ENCODE peak calls at places on chromosomes 4 and X, in four cellular contexts. One of them, this sample, is unnamed.

GRCh38 chr4:104571341-104571740 is 76.6 kb upstream of the CXXC4 start:
- DNase-seq in fibroblast of the aortic adventitia: no peak
- DNase-seq in GM12865: no peak
- DNase-seq in body of pancreas: no peak
- DNase-seq in this sample: peak

GRCh38 chr4:117983541-117984451 is 50.5 kb upstream of the NDST3 start:
- DNase-seq in GM12865: no peak
- DNase-seq in body of pancreas: no peak
- DNase-seq in fibroblast of the aortic adventitia: no peak
- DNase-seq in this sample: peak

GRCh38 chrX:129659137-129659536 is 4.4 kb upstream of the APLN start:
- DNase-seq in fibroblast of the aortic adventitia: no peak
- DNase-seq in body of pancreas: no peak
- DNase-seq in GM12865: no peak
- DNase-seq in this sample: no peak

GRCh38 chrX:39814391-39814790 is 283.4 kb downstream of the BCOR start:
- DNase-seq in body of pancreas: peak
- DNase-seq in fibroblast of the aortic adventitia: peak
- DNase-seq in GM12865: peak
- DNase-seq in this sample: no peak

GRCh38 chr4:79147251-79147650 is 178.6 kb downstream of the NAA11 start:
- DNase-seq in GM12865: no peak
- DNase-seq in fibroblast of the aortic adventitia: no peak
- DNase-seq in body of pancreas: no peak
- DNase-seq in this sample: peak

GRCh38 chrX:72255445-72255844 is 16.6 kb upstream of the ERCC6L start:
- DNase-seq in fibroblast of the aortic adventitia: no peak
- DNase-seq in GM12865: no peak
- DNase-seq in body of pancreas: peak
- DNase-seq in this sample: no peak

GRCh38 chrX:63585936-63586335 is 199.1 kb downstream of the ARHGEF9 start:
- DNase-seq in fibroblast of the aortic adventitia: no peak
- DNase-seq in body of pancreas: no peak
- DNase-seq in GM12865: no peak
- DNase-seq in this sample: no peak

GRCh38 chr4:173519130-173520101 is 10.6 kb downstream of the HAND2 start:
- DNase-seq in GM12865: no peak
- DNase-seq in fibroblast of the aortic adventitia: peak
- DNase-seq in body of pancreas: no peak
- DNase-seq in this sample: no peak

GRCh38 chrX:129698150-129698549 is 40.6 kb upstream of the XPNPEP2 start:
- DNase-seq in body of pancreas: no peak
- DNase-seq in GM12865: no peak
- DNase-seq in fibroblast of the aortic adventitia: no peak
- DNase-seq in this sample: no peak

GRCh38 chrX:39459204-39459603 is 638.6 kb downstream of the BCOR start:
- DNase-seq in body of pancreas: no peak
- DNase-seq in GM12865: no peak
- DNase-seq in fibroblast of the aortic adventitia: no peak
- DNase-seq in this sample: no peak

GRCh38 chrX:51759055-51759454 is 15.8 kb downstream of the GSPT2 start:
- DNase-seq in GM12865: no peak
- DNase-seq in fibroblast of the aortic adventitia: no peak
- DNase-seq in body of pancreas: no peak
- DNase-seq in this sample: no peak

GRCh38 chrX:30620125-30620524 is 33.1 kb upstream of the GK start:
- DNase-seq in body of pancreas: no peak
- DNase-seq in GM12865: no peak
- DNase-seq in fibroblast of the aortic adventitia: peak
- DNase-seq in this sample: no peak

GRCh38 chr4:85402371-85402770 is 72.6 kb upstream of the ARHGAP24 start:
- DNase-seq in body of pancreas: no peak
- DNase-seq in fibroblast of the aortic adventitia: peak
- DNase-seq in GM12865: no peak
- DNase-seq in this sample: peak

GRCh38 chr4:164224871-164225270 is 529.1 kb upstream of the SMIM31 start:
- DNase-seq in fibroblast of the aortic adventitia: no peak
- DNase-seq in body of pancreas: no peak
- DNase-seq in GM12865: no peak
- DNase-seq in this sample: no peak

DNA sequence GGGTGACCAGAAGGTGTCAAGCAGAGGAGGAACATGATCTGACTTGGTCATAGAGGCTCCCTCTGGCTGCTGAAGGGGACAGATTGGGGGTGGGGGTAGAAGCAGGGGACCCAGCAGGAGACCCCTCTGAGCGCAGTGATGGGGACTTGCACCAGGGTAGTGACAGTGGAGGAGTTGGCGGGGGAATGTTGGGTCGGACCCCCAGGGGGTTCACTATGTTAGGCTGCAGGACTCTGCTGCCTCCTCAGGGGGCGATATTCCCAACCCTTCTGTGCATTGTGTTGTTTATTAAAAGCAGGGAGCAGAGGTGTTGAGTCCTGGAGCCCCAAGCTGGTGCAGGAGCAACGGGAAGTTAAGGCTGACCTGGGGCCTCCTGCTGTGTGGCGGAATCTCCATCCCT is 8.8 kb downstream of the WDR13 start:
- DNase-seq in GM12865: no peak
- DNase-seq in body of pancreas: no peak
- DNase-seq in fibroblast of the aortic adventitia: no peak
- DNase-seq in this sample: no peak
- TF ChIP-seq CTCF in GM12865: no peak
- TF ChIP-seq CTCF in body of pancreas: no peak
- TF ChIP-seq CTCF in fibroblast of the aortic adventitia: no peak
- TF ChIP-seq CTCF in this sample: peak

GRCh38 chrX:21947671-21948070 is 7.2 kb downstream of the SMS start:
- DNase-seq in fibroblast of the aortic adventitia: no peak
- DNase-seq in GM12865: no peak
- DNase-seq in body of pancreas: no peak
- DNase-seq in this sample: no peak
- H3K4me3 ChIP-seq in fibroblast of the aortic adventitia: peak
- H3K4me3 ChIP-seq in GM12865: no peak
- H3K4me3 ChIP-seq in body of pancreas: no peak
- H3K4me3 ChIP-seq in this sample: no peak

GRCh38 chr4:131566026-131566425 is 1583.1 kb upstream of the PCDH10 start:
- DNase-seq in GM12865: no peak
- DNase-seq in body of pancreas: no peak
- DNase-seq in fibroblast of the aortic adventitia: no peak
- DNase-seq in this sample: no peak
- TF ChIP-seq CTCF in GM12865: no peak
- TF ChIP-seq CTCF in body of pancreas: no peak
- TF ChIP-seq CTCF in fibroblast of the aortic adventitia: no peak
- TF ChIP-seq CTCF in this sample: no peak

GRCh38 chrX:7215842-7216241 is 67.9 kb upstream of the PUDP start:
- DNase-seq in fibroblast of the aortic adventitia: peak
- DNase-seq in body of pancreas: no peak
- DNase-seq in GM12865: no peak
- DNase-seq in this sample: no peak

GRCh38 chrX:7218321-7219152 is 70.6 kb upstream of the PUDP start:
- DNase-seq in fibroblast of the aortic adventitia: no peak
- DNase-seq in GM12865: no peak
- DNase-seq in body of pancreas: no peak
- DNase-seq in this sample: no peak

GRCh38 chrX:7219153-7219705 is 71.3 kb upstream of the PUDP start:
- DNase-seq in body of pancreas: no peak
- DNase-seq in GM12865: peak
- DNase-seq in fibroblast of the aortic adventitia: peak
- DNase-seq in this sample: no peak

GRCh38 chrX:7216981-7217587 is 69.1 kb upstream of the PUDP start:
- DNase-seq in body of pancreas: no peak
- DNase-seq in GM12865: no peak
- DNase-seq in fibroblast of the aortic adventitia: no peak
- DNase-seq in this sample: no peak

DNA sequence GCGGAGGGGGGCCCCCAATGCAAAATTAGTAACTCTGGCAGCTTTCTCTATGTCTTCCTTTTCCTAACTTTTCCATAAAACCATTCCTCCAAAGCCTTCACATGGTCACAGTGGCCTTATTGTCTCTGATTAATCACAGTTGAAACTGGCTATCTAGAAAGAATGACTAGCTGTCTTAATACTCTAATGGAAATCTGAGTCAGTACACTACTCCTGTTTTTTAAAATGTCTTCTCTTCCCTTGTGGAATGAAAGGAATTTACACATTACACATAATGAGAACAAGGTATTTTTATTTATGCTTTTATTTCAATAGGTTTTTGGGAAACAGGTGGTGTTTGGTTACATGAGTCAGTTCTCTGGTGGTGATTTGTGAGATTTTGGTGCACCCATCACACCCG is 66.3 kb upstream of the PUDP start:
- DNase-seq in body of pancreas: no peak
- DNase-seq in GM12865: no peak
- DNase-seq in fibroblast of the aortic adventitia: no peak
- DNase-seq in this sample: no peak
- H3K4me3 ChIP-seq in body of pancreas: no peak
- H3K4me3 ChIP-seq in GM12865: no peak
- H3K4me3 ChIP-seq in fibroblast of the aortic adventitia: no peak
- H3K4me3 ChIP-seq in this sample: no peak

DNA sequence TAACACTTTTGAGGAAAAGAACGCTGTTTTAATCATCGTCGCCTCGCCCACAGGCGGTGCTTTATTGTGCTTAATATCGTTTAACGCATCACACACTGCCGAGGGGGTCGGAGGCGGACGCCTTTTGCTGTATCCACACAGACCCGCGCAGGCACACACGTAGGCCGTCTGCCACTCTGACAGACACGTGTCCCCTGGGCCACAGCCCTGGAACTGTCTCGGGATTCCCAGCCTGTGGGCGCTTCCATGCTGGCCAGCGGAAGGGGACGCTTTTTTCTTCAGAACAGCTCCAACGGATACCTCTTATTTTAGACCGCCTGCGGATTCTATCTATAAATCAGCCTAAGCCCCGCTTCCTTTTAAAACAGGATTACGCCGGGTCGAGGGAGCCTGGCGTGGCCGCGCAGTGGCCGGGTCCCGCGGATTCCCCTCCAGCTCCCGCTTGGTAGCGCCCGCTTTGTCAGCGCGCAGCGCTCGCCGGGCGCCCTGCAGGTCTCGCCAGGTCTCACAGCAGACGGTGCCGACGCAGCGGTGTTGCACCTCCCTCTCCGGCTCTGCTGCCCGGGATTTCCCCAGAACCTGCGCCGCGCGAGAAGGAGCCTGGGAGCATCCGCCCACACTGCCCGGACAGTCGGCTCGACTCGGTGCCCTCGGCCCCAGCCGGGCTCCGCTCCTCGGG is at the start of gene NOCT:
- DNase-seq in fibroblast of the aortic adventitia: peak
- DNase-seq in body of pancreas: peak
- DNase-seq in GM12865: peak
- DNase-seq in this sample: peak
- TF ChIP-seq CTCF in fibroblast of the aortic adventitia: no peak
- TF ChIP-seq CTCF in body of pancreas: peak
- TF ChIP-seq CTCF in GM12865: no peak
- TF ChIP-seq CTCF in this sample: peak

DNA sequence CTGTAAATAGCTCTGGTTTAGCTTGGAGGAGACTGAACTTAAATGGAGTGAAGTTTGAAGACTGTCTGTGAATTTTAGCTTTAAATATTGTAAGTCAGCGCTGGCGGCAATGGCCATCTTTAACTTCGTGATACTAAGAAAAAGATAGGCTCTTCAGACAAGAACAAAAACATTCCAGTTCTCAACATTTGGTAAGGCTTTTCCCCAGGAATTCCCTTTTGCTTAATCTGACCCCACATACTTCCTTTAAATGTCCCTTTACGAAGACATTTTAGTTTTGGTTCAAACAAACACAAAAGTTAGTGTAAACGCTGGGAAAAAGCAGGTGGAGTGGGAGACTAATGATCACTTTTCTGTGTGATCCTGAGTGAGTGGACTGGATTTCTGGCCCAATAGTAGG is 106.2 kb downstream of the MAML3 start:
- DNase-seq in body of pancreas: no peak
- DNase-seq in GM12865: no peak
- DNase-seq in fibroblast of the aortic adventitia: no peak
- DNase-seq in this sample: no peak
- H3K4me3 ChIP-seq in body of pancreas: no peak
- H3K4me3 ChIP-seq in GM12865: no peak
- H3K4me3 ChIP-seq in fibroblast of the aortic adventitia: no peak
- H3K4me3 ChIP-seq in this sample: no peak

GRCh38 chr4:71355045-71355444 is 16.2 kb downstream of the SLC4A4 start:
- DNase-seq in fibroblast of the aortic adventitia: no peak
- DNase-seq in body of pancreas: no peak
- DNase-seq in GM12865: no peak
- DNase-seq in this sample: no peak
- TF ChIP-seq CTCF in fibroblast of the aortic adventitia: no peak
- TF ChIP-seq CTCF in body of pancreas: no peak
- TF ChIP-seq CTCF in GM12865: no peak
- TF ChIP-seq CTCF in this sample: no peak

GRCh38 chr4:151692821-151693504 is 67.8 kb downstream of the GATB start:
- DNase-seq in GM12865: no peak
- DNase-seq in fibroblast of the aortic adventitia: no peak
- DNase-seq in body of pancreas: no peak
- DNase-seq in this sample: no peak

GRCh38 chr4:151690884-151691283 is 69.9 kb downstream of the GATB start:
- DNase-seq in GM12865: no peak
- DNase-seq in body of pancreas: no peak
- DNase-seq in fibroblast of the aortic adventitia: peak
- DNase-seq in this sample: no peak

GRCh38 chr4:151692443-151692782 is 68.4 kb downstream of the GATB start:
- DNase-seq in fibroblast of the aortic adventitia: no peak
- DNase-seq in GM12865: no peak
- DNase-seq in body of pancreas: no peak
- DNase-seq in this sample: no peak

GRCh38 chr4:151690164-151690856 is 70.5 kb downstream of the GATB start:
- DNase-seq in body of pancreas: no peak
- DNase-seq in fibroblast of the aortic adventitia: peak
- DNase-seq in GM12865: no peak
- DNase-seq in this sample: peak

GRCh38 chr4:151691639-151692442 is 69.0 kb downstream of the GATB start:
- DNase-seq in GM12865: no peak
- DNase-seq in body of pancreas: no peak
- DNase-seq in fibroblast of the aortic adventitia: peak
- DNase-seq in this sample: no peak
- H3K4me3 ChIP-seq in GM12865: no peak
- H3K4me3 ChIP-seq in body of pancreas: no peak
- H3K4me3 ChIP-seq in fibroblast of the aortic adventitia: no peak
- H3K4me3 ChIP-seq in this sample: no peak